ENCODE peak calls at places on chromosomes 13 and 19, in five cellular contexts. N, C, J, V and T are unnamed samples.

GRCh38 chr19:45676851-45677263 is 8.8 kb downstream of the GIPR start:
- DNase-seq in N (no peak), C (no peak), J (peak), V (no peak), T (peak)

GRCh38 chr13:28357247-28357825 is 137.6 kb downstream of the FLT1 start:
- DNase-seq in N (no peak), C (no peak), J (no peak), V (peak), T (no peak)

GRCh38 chr19:3057275-3057714 is 5.0 kb downstream of the TLE5 start:
- DNase-seq in N (peak), C (no peak), J (peak), V (no peak), T (no peak)

GRCh38 chr13:76903544-76904162 is 17.4 kb upstream of the KCTD12 start:
- DNase-seq in N (peak), C (peak), J (peak), V (peak), T (peak)

GRCh38 chr13:111040821-111041220 is 74.3 kb upstream of the ARHGEF7 start:
- DNase-seq in N (no peak), C (no peak), J (peak), V (no peak), T (no peak)

GRCh38 chr13:110334841-110335490 is 27.9 kb downstream of the COL4A2 start:
- DNase-seq in N (no peak), C (no peak), J (no peak), V (no peak), T (no peak)

GRCh38 chr19:19026299-19026971 is 6.9 kb downstream of the SUGP2 start:
- DNase-seq in N (no peak), C (no peak), J (no peak), V (no peak), T (no peak)

GRCh38 chr13:73341748-73342147 is 282.9 kb downstream of the KLF5 start:
- DNase-seq in N (peak), C (no peak), J (no peak), V (peak), T (peak)

GRCh38 chr19:13318190-13318589 is 168.0 kb downstream of the IER2 start:
- DNase-seq in N (no peak), C (no peak), J (no peak), V (no peak), T (no peak)

GRCh38 chr19:13408889-13409518 is 97.3 kb downstream of the CACNA1A start:
- DNase-seq in N (no peak), C (peak), J (no peak), V (no peak), T (no peak)

GRCh38 chr13:27961227-27962085 is 7.7 kb downstream of the CDX2 start:
- DNase-seq in N (peak), C (no peak), J (no peak), V (no peak), T (no peak)

GRCh38 chr13:26562538-26562890 is 5.0 kb downstream of the WASF3 start:
- DNase-seq in N (no peak), C (no peak), J (no peak), V (peak), T (no peak)

GRCh38 chr19:17259118-17259780 is 5.3 kb downstream of the USHBP1 start:
- DNase-seq in N (no peak), C (no peak), J (no peak), V (peak), T (no peak)

GRCh38 chr13:99871249-99871898 is 100.2 kb downstream of the ZIC5 start:
- DNase-seq in N (no peak), C (no peak), J (no peak), V (no peak), T (no peak)

GRCh38 chr19:12745166-12745897 is 6.3 kb upstream of the BEST2 start:
- DNase-seq in N (no peak), C (no peak), J (no peak), V (no peak), T (peak)

GRCh38 chr19:35350591-35350990 is 2.9 kb downstream of the FFAR1 start:
- DNase-seq in N (peak), C (no peak), J (peak), V (no peak), T (no peak)

GRCh38 chr13:28035146-28035782 is 46.8 kb upstream of the URAD start:
- DNase-seq in N (no peak), C (no peak), J (no peak), V (peak), T (peak)

GRCh38 chr13:20544186-20544914 is 18.7 kb upstream of the CRYL1 start:
- DNase-seq in N (no peak), C (no peak), J (no peak), V (no peak), T (no peak)

GRCh38 chr19:16052353-16052752 is 23.9 kb upstream of the TPM4 start:
- DNase-seq in N (no peak), C (no peak), J (no peak), V (no peak), T (no peak)

GRCh38 chr13:48741377-48741776 is 87.6 kb downstream of the CYSLTR2 start:
- DNase-seq in N (no peak), C (no peak), J (no peak), V (peak), T (no peak)

GRCh38 chr13:79631260-79631659 is 150.3 kb downstream of the NDFIP2 start:
- DNase-seq in N (no peak), C (no peak), J (no peak), V (peak), T (peak)

GRCh38 chr19:10211071-10211470 is 16.3 kb upstream of the DNMT1 start:
- DNase-seq in N (no peak), C (no peak), J (no peak), V (no peak), T (no peak)

GRCh38 chr19:13996928-13997636 is 9.0 kb downstream of the RFX1 start:
- DNase-seq in N (no peak), C (no peak), J (no peak), V (no peak), T (no peak)

GRCh38 chr19:2038284-2039081 is 12.6 kb downstream of the MKNK2 start:
- DNase-seq in N (peak), C (no peak), J (peak), V (no peak), T (no peak)

GRCh38 chr19:41064974-41065569 is 23.2 kb upstream of the CYP2A13 start:
- DNase-seq in N (peak), C (no peak), J (no peak), V (peak), T (no peak)

GRCh38 chr19:15433519-15434069 is 14.8 kb upstream of the AKAP8L start:
- DNase-seq in N (no peak), C (no peak), J (no peak), V (no peak), T (no peak)

GRCh38 chr13:23460309-23460708 is 26.8 kb upstream of the SACS start:
- DNase-seq in N (no peak), C (no peak), J (no peak), V (no peak), T (no peak)

GRCh38 chr13:112952759-112953541 is 16.1 kb upstream of the MCF2L start:
- DNase-seq in N (no peak), C (no peak), J (no peak), V (no peak), T (no peak)

GRCh38 chr19:29449371-29449770 is 76.4 kb upstream of the VSTM2B start:
- DNase-seq in N (no peak), C (no peak), J (peak), V (no peak), T (no peak)

GRCh38 chr13:51676739-51677138 is 92.5 kb downstream of the WDFY2 start:
- DNase-seq in N (no peak), C (no peak), J (no peak), V (no peak), T (no peak)

GRCh38 chr13:111283457-111283856 is 37.0 kb upstream of the TEX29 start:
- DNase-seq in N (no peak), C (no peak), J (no peak), V (no peak), T (no peak)

GRCh38 chr19:6531163-6531955 is 533 bp downstream of the TNFSF9 start:
- DNase-seq in N (no peak), C (no peak), J (no peak), V (no peak), T (no peak)

GRCh38 chr19:6531956-6532243 is 1.1 kb downstream of the TNFSF9 start:
- DNase-seq in N (no peak), C (no peak), J (no peak), V (no peak), T (no peak)

GRCh38 chr19:6533746-6534418 is 3.1 kb downstream of the TNFSF9 start:
- DNase-seq in N (peak), C (no peak), J (peak), V (no peak), T (no peak)

GRCh38 chr19:6532244-6532999 is 1.6 kb downstream of the TNFSF9 start:
- DNase-seq in N (no peak), C (no peak), J (no peak), V (no peak), T (no peak)

DNA sequence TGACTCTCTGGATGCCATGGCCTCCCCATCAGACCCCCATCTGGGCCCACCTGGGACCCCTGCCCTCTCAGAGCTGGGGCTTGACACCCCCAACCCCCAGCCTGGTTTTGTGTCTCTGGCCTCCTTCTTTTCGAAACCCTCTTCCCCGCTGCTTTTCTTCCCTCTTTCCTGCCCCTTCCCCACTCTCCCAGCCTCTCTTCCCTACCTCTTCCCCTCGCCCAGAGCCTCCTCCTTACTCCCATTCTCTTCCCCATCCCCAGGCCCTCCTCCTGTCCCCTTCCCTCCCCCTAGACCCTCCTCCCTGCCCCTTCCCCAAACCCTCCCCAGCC is 2.1 kb downstream of the TNFSF9 start:
- DNase-seq in N (peak), C (no peak), J (no peak), V (no peak), T (no peak)
- H2BK12ac ChIP-seq in N (no peak), C (no peak), J (no peak), V (no peak), T (no peak)

GRCh38 chr19:7355151-7355845 is 6.6 kb downstream of the ARHGEF18 start:
- DNase-seq in N (no peak), C (no peak), J (no peak), V (peak), T (no peak)
- H3K23ac ChIP-seq in N (no peak), C (no peak), J (no peak), V (no peak), T (no peak)

GRCh38 chr13:98482476-98483444 is 94.1 kb downstream of the STK24 start:
- DNase-seq in N (no peak), C (no peak), J (no peak), V (peak), T (no peak)
- H2BK120ac ChIP-seq in N (no peak), C (peak), J (no peak), V (no peak), T (no peak)

GRCh38 chr19:4911314-4911713 is 2.0 kb downstream of the UHRF1 start:
- DNase-seq in N (no peak), C (no peak), J (no peak), V (peak), T (no peak)

GRCh38 chr19:4909897-4910593 is 744 bp downstream of the UHRF1 start:
- DNase-seq in N (peak), C (peak), J (peak), V (peak), T (peak)

GRCh38 chr19:4913996-4914735 is 4.9 kb downstream of the UHRF1 start:
- DNase-seq in N (no peak), C (no peak), J (no peak), V (peak), T (no peak)

GRCh38 chr19:4910594-4911273 is 1.4 kb downstream of the UHRF1 start:
- DNase-seq in N (no peak), C (no peak), J (no peak), V (peak), T (no peak)

DNA sequence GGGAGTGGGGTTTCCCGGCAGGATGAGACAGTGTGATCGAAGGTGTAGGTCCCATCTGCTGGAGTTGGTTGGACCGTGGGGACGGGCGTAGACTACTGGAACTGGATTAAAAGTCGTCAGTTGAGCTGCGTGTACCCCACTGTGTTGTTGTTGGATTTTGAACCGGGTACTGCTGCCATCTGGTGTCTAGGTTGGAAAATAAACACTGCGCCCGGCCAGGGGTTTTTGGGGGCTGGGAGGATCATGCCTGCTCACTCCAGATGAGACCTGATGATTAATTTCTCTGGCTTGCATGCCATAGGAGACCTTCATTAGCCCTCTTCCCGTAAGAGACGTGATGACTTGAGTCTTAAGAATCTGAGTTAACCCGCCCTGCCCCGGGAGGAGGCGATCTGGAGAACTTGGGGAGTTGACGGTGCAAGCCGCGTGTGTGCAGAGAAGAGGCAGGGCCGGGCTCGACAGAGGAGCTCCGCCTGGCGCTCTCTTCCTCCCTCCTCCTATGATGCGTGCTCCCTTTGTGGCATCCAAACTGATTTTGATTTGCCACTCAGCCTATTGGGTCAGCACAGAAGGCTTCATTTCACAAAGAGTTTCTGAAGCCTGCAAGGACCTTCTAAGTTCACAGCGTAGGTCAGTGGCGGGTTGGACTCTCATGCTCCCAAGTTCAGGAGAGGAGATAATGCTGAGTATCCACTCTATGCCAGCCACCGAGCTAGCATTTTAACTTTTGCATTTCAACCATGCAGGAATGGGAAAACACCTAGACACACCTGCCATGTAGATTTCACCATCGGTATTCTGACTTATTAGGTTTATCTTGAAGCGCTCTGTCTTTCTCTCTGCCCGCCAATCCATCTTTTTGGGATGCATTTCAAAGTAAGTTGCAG is 2.7 kb downstream of the UHRF1 start:
- DNase-seq in N (no peak), C (no peak), J (peak), V (peak), T (peak)
- H2BK12ac ChIP-seq in N (no peak), C (no peak), J (no peak), V (peak), T (peak)

GRCh38 chr19:11342429-11342828 is 3.0 kb upstream of the RAB3D start:
- DNase-seq in N (no peak), C (no peak), J (no peak), V (no peak), T (no peak)

GRCh38 chr19:11338164-11338563 is 1.3 kb downstream of the RAB3D start:
- DNase-seq in N (no peak), C (no peak), J (no peak), V (no peak), T (no peak)

GRCh38 chr19:11338569-11339253 is 746 bp downstream of the RAB3D start:
- DNase-seq in N (no peak), C (no peak), J (no peak), V (no peak), T (peak)

GRCh38 chr19:11337080-11337479 is 2.4 kb downstream of the RAB3D start:
- DNase-seq in N (no peak), C (no peak), J (no peak), V (no peak), T (no peak)

GRCh38 chr19:11339254-11340098 is at the start of gene RAB3D:
- DNase-seq in N (peak), C (peak), J (peak), V (peak), T (peak)
- H3K23ac ChIP-seq in N (no peak), C (peak), J (no peak), V (no peak), T (no peak)

DNA sequence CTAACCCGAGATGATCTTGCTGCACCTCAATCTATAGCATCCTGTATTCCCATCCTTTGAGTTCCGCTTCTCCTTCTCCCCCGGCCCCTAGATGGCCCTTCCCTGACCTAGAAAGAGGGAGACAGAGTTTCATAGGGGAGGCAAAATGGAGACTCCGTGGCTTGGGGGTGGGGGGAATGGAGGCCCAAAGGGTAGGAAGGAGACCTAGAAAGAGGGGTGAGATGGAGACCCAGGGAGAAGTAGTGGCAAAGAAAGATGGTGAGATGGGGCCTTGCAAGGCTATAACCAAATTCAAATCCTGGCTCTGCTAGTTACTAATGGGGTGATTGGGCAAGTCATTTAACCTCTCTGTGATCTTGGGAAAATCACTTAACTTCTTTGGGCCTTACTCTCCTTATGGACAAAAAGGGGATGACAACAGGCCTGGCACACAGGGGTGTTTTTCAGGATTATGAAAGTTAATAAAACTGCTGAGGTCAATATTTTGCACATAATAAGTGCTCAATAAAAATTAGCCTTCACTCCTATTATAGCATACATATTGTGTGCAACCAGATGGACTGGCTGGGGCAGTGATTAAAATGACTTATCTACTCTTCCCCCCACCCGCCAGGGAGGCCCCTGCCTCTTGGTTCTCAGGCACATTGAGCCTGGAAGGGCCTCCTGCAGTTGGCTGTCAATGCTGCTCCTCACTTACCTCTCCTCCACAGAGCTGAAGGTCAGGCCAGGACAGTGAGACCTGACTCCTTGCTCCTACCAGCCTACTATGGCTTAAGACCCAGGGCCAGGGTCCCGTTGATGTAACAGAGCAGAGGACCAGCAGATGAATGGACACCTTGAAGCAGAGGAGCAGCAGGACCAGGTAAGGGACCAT is 623 bp downstream of the SPHK2 start:
- DNase-seq in N (peak), C (no peak), J (no peak), V (peak), T (no peak)
- H2BK120ac ChIP-seq in N (no peak), C (no peak), J (no peak), V (no peak), T (peak)